ENCODE peak calls at places on chromosomes 4 and X, in four cellular contexts. C is neural progenitor cell, O is SK-N-SH, Z is PC-3. Y is an unnamed sample.

GRCh38 chrX:13690836-13691235 is 1.9 kb downstream of the RAB9A start:
- DNase-seq in O (no peak), C (no peak), Z (peak), Y (peak)

GRCh38 chr4:133929540-133929939 is 272.0 kb downstream of the PABPC4L start:
- DNase-seq in O (no peak), C (no peak), Z (no peak), Y (no peak)

GRCh38 chr4:124018383-124019317 is 622.1 kb downstream of the SPRY1 start:
- DNase-seq in Z (no peak), C (no peak), O (peak), Y (peak)

GRCh38 chr4:28562913-28563312 is 1702.3 kb downstream of the STIM2 start:
- DNase-seq in Z (peak), C (no peak), O (no peak), Y (no peak)

GRCh38 chr4:177369372-177369771 is 59.7 kb downstream of the NEIL3 start:
- DNase-seq in C (no peak), Z (no peak), O (no peak), Y (peak)

GRCh38 chr4:154612472-154613414 is at the start of gene FGG:
- DNase-seq in Z (no peak), C (no peak), O (no peak), Y (no peak)

GRCh38 chrX:43808231-43808630 is 74.0 kb downstream of the MAOB start:
- DNase-seq in Z (no peak), C (no peak), O (peak), Y (no peak)

GRCh38 chr4:155781432-155781831 is 22.6 kb downstream of the GUCY1B1 start:
- DNase-seq in O (no peak), Z (no peak), C (no peak), Y (no peak)

GRCh38 chr4:112532267-112532666 is 16.3 kb upstream of the NEUROG2 start:
- DNase-seq in C (no peak), Z (peak), O (no peak), Y (peak)

GRCh38 chrX:43283187-43283586 is 372.9 kb upstream of the MAOA start:
- DNase-seq in C (no peak), Z (no peak), O (no peak), Y (no peak)

GRCh38 chr4:107863850-107864371 is 39.2 kb downstream of the SGMS2 start:
- DNase-seq in O (no peak), C (no peak), Z (peak), Y (peak)

GRCh38 chr4:123397276-123398150 is 918 bp downstream of the SPRY1 start:
- DNase-seq in Z (peak), C (peak), O (peak), Y (peak)

GRCh38 chr4:94181815-94182214 is 25.9 kb upstream of the SMARCAD1 start:
- DNase-seq in C (no peak), Z (no peak), O (no peak), Y (no peak)

GRCh38 chr4:68738036-68738435 is 67.6 kb upstream of the UGT2B15 start:
- DNase-seq in C (no peak), O (no peak), Z (no peak), Y (no peak)

GRCh38 chrX:5915783-5916182 is 312.9 kb downstream of the NLGN4X start:
- DNase-seq in Z (no peak), C (no peak), O (no peak), Y (no peak)

DNA sequence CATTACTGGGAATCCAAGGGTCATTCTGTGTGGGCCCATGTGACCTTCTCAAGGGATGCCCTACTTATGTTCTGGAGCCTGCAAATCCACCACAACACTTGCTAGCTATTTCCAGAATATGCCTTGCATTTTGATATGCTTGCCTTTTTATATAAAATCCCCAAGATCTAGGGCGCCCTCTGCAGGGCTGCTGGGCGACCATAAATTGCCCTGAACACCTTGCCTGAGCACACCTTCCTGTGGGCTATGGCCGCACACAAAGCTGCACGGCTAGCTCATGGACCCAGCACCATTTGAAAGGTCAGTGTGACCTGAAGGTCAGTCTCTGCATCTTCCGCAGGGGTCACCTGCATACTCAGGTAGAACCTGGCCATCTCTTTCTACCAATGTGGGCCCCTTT is 311.7 kb downstream of the NLGN4X start:
- DNase-seq in C (no peak), Z (no peak), O (no peak), Y (no peak)
- H3K4me2 ChIP-seq in C (no peak), Z (no peak), O (no peak), Y (no peak)

DNA sequence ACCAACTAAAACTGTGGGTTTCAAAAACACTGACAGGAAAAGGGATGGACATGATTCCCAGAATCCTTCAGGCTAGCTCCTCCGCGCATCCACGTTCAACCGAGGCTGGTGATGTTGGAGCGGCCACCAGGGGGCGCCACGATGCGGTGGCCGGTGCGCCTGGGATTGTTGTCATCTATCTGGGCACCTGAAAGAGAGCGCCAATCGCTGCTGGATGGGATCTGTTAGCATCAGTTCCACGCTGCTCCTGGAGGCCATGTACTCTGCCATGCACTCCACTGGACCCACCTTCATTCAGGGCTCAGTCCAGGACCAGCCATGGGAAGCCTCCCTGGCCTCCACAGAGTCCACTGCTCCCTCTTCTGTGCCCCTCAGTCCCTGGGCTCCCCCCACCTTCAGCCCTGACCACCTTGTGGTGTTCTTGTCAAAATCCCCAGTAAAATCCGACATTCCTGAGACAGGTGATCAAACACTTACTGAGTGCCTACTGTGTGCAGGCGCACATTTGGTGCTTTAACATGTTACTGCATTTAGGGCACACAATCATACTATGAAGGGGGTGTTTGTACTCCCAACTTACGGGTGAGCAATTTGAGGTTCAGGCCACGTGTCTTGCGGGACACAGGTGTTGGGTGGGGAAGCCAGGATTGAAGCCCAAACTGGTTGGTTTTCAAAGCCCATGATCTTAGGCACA is 71.1 kb downstream of the CRMP1 start:
- DNase-seq in O (peak), Z (no peak), C (peak), Y (peak)
- TF ChIP-seq EZH2phosphoT487 in O (no peak), Z (no peak), C (no peak), Y (no peak)

GRCh38 chr4:145731026-145731425 is 51.1 kb downstream of the C4orf51 start:
- DNase-seq in C (no peak), Z (peak), O (no peak), Y (peak)
- H3K4me2 ChIP-seq in C (no peak), Z (no peak), O (no peak), Y (no peak)

GRCh38 chr4:87370071-87370470 is 20.9 kb downstream of the HSD17B11 start:
- DNase-seq in O (no peak), Z (no peak), C (no peak), Y (no peak)
- TF ChIP-seq EZH2phosphoT487 in O (no peak), Z (no peak), C (no peak), Y (no peak)

GRCh38 chr4:152700151-152700550 is 20.4 kb upstream of the TMEM154 start:
- DNase-seq in Z (no peak), O (no peak), C (no peak), Y (no peak)
- H3K4me2 ChIP-seq in Z (no peak), O (no peak), C (no peak), Y (no peak)

GRCh38 chr4:61773655-61774245 is 573.6 kb downstream of the ADGRL3 start:
- DNase-seq in C (peak), O (no peak), Z (no peak), Y (no peak)

GRCh38 chr4:61770456-61770855 is 570.3 kb downstream of the ADGRL3 start:
- DNase-seq in C (no peak), Z (no peak), O (no peak), Y (no peak)

GRCh38 chr4:61772116-61772515 is 572.0 kb downstream of the ADGRL3 start:
- DNase-seq in O (no peak), C (no peak), Z (peak), Y (no peak)
- TF ChIP-seq EZH2phosphoT487 in O (no peak), C (no peak), Z (no peak), Y (no peak)